ENCODE peak calls at places on chromosomes 6 and 20, in seven cellular contexts. C is cardiac fibroblast, M is IMR-90, U is fibroblast of pulmonary artery, F is spleen, D is cardiac muscle cell, Y is progenitor cell of endocrine pancreas. B is an unnamed sample.
A peak's percentile ranks its signal among the peaks of the same experiment; 100 is the strongest.

GRCh38 chr6:150547511-150548222 is 52.0 kb upstream of the PLEKHG1 start:
- DNase-seq in C (no peak), M (no peak), U (no peak), F (no peak), D (peak; percentile 12), Y (no peak), B (no peak)

GRCh38 chr20:41746635-41747034 is 128.5 kb upstream of the CHD6 start:
- DNase-seq in C (no peak), M (no peak), U (no peak), F (no peak), D (no peak), Y (no peak), B (no peak)

GRCh38 chr20:17017232-17017631 is 209.6 kb upstream of the PCSK2 start:
- DNase-seq in C (no peak), M (no peak), U (no peak), F (no peak), D (no peak), Y (no peak), B (no peak)

GRCh38 chr20:50575869-50576720 is 65.9 kb downstream of the PTPN1 start:
- DNase-seq in C (peak; percentile 78), M (peak; percentile 51), U (peak; percentile 74), F (peak; percentile 88), D (peak; percentile 75), Y (peak; percentile 38), B (peak; percentile 59)

GRCh38 chr6:158993639-158994038 is 6.4 kb downstream of the RSPH3 start:
- DNase-seq in C (no peak), M (no peak), U (no peak), F (no peak), D (no peak), Y (no peak), B (no peak)

GRCh38 chr6:14305131-14305530 is 187.6 kb downstream of the CD83 start:
- DNase-seq in C (no peak), M (no peak), U (no peak), F (no peak), D (no peak), Y (no peak), B (no peak)

GRCh38 chr6:150991487-150991886 is 126.0 kb downstream of the MTHFD1L start:
- DNase-seq in C (no peak), M (no peak), U (no peak), F (no peak), D (no peak), Y (no peak), B (no peak)

GRCh38 chr6:146364816-146365594 is 178.6 kb upstream of the RAB32 start:
- DNase-seq in C (no peak), M (no peak), U (no peak), F (no peak), D (no peak), Y (no peak), B (no peak)

GRCh38 chr6:127117979-127118504 is 429 bp upstream of the RSPO3 start:
- DNase-seq in C (no peak), M (no peak), U (no peak), F (no peak), D (no peak), Y (no peak), B (no peak)

GRCh38 chr6:49618257-49618656 is 18.4 kb downstream of the RHAG start:
- DNase-seq in C (no peak), M (no peak), U (no peak), F (no peak), D (no peak), Y (no peak), B (no peak)

GRCh38 chr6:30882764-30883475 is 1.4 kb upstream of the DDR1 start:
- DNase-seq in C (no peak), M (no peak), U (no peak), F (peak; percentile 83), D (no peak), Y (peak; percentile 56), B (no peak)

GRCh38 chr20:208937-209566 is 18.0 kb upstream of the DEFB129 start:
- DNase-seq in C (peak; percentile 83), M (peak; percentile 79), U (peak; percentile 83), F (no peak), D (peak; percentile 81), Y (no peak), B (peak; percentile 73)

GRCh38 chr6:4655196-4656025 is 120.8 kb upstream of the CDYL start:
- DNase-seq in C (no peak), M (no peak), U (no peak), F (no peak), D (no peak), Y (no peak), B (no peak)

GRCh38 chr6:4603291-4603690 is 172.9 kb upstream of the CDYL start:
- DNase-seq in C (peak; percentile 95), M (peak; percentile 67), U (peak; percentile 92), F (no peak), D (peak; percentile 97), Y (no peak), B (peak; percentile 93)

GRCh38 chr6:136103763-136104311 is 146.3 kb downstream of the MTFR2 start:
- DNase-seq in C (peak; percentile 82), M (no peak), U (peak; percentile 71), F (no peak), D (peak; percentile 70), Y (no peak), B (peak; percentile 69)

GRCh38 chr6:36818741-36819140 is 20.5 kb downstream of the CPNE5 start:
- DNase-seq in C (no peak), M (no peak), U (no peak), F (no peak), D (no peak), Y (no peak), B (no peak)

GRCh38 chr6:108687921-108688320 is 127.2 kb downstream of the FOXO3 start:
- DNase-seq in C (no peak), M (no peak), U (no peak), F (no peak), D (no peak), Y (no peak), B (no peak)

GRCh38 chr6:128580224-128581110 is 60.1 kb upstream of the PTPRK start:
- DNase-seq in C (peak; percentile 61), M (no peak), U (peak; percentile 81), F (no peak), D (peak; percentile 69), Y (no peak), B (no peak)

GRCh38 chr6:142746524-142746923 is 198.5 kb downstream of the HIVEP2 start:
- DNase-seq in C (peak; percentile 44), M (peak; percentile 27), U (peak; percentile 49), F (no peak), D (peak; percentile 50), Y (peak; percentile 14), B (no peak)

GRCh38 chr6:17450825-17451224 is 57.4 kb downstream of the CAP2 start:
- DNase-seq in C (no peak), M (no peak), U (no peak), F (no peak), D (no peak), Y (no peak), B (no peak)

GRCh38 chr6:122008105-122009100 is 391.0 kb upstream of the HSF2 start:
- DNase-seq in C (peak; percentile 54), M (peak; percentile 42), U (peak; percentile 67), F (no peak), D (peak; percentile 54), Y (no peak), B (peak; percentile 57)

GRCh38 chr6:56807992-56808342 is 146.9 kb upstream of the BEND6 start:
- DNase-seq in C (no peak), M (peak; percentile 81), U (no peak), F (no peak), D (no peak), Y (no peak), B (no peak)

GRCh38 chr6:67933278-67933677 is 701.8 kb upstream of the ADGRB3 start:
- DNase-seq in C (no peak), M (no peak), U (no peak), F (no peak), D (no peak), Y (no peak), B (no peak)
- TF ChIP-seq CTCF in C (no peak), M (no peak), U (peak; percentile 9), F (no peak), D (no peak), Y (no peak), B (no peak)

GRCh38 chr6:152273002-152273401 is 364.2 kb downstream of the SYNE1 start:
- DNase-seq in C (peak; percentile 31), M (peak; percentile 30), U (peak; percentile 17), F (no peak), D (peak; percentile 12), Y (no peak), B (peak; percentile 73)

GRCh38 chr6:152270301-152270925 is 366.7 kb downstream of the SYNE1 start:
- DNase-seq in C (peak; percentile 34), M (peak; percentile 70), U (peak; percentile 44), F (no peak), D (peak; percentile 43), Y (no peak), B (peak; percentile 58)

GRCh38 chr6:152271681-152272464 is 365.3 kb downstream of the SYNE1 start:
- DNase-seq in C (peak; percentile 74), M (peak; percentile 34), U (peak; percentile 57), F (no peak), D (peak; percentile 77), Y (no peak), B (peak; percentile 86)

GRCh38 chr6:152272486-152272885 is 364.7 kb downstream of the SYNE1 start:
- DNase-seq in C (no peak), M (no peak), U (no peak), F (no peak), D (no peak), Y (no peak), B (no peak)

GRCh38 chr6:152273638-152274037 is 363.5 kb downstream of the SYNE1 start:
- DNase-seq in C (peak; percentile 26), M (no peak), U (no peak), F (no peak), D (peak; percentile 24), Y (no peak), B (peak; percentile 44)
- TF ChIP-seq CTCF in C (no peak), M (no peak), U (no peak), F (no peak), D (no peak), Y (peak; percentile 24), B (no peak)

DNA sequence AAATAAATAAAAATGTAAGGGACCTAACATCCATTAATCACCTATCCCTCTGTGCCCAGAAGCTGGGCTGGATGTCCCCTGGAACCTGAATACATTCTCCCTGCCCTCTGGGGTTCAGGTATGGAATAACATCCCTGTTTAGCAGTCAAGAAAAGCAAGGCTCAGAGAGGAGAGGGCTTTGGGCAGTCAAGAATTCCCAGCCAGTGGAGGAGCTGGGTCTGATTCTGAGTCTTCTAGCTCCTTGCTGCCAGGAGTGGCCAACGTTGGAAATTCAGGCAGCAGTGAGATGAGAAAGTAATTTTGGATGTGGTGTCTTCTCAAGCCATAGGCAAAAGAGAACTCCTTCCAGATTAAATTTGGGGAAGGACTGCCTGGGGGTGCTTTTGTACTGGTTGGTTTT is 42.6 kb upstream of the ZNFX1 start:
- DNase-seq in C (peak; percentile 75), M (peak; percentile 38), U (peak; percentile 71), F (no peak), D (peak; percentile 74), Y (no peak), B (peak; percentile 54)
- TF ChIP-seq CTCF in C (peak; percentile 52), M (no peak), U (peak; percentile 62), F (no peak), D (peak; percentile 61), Y (peak; percentile 36), B (peak; percentile 67)

DNA sequence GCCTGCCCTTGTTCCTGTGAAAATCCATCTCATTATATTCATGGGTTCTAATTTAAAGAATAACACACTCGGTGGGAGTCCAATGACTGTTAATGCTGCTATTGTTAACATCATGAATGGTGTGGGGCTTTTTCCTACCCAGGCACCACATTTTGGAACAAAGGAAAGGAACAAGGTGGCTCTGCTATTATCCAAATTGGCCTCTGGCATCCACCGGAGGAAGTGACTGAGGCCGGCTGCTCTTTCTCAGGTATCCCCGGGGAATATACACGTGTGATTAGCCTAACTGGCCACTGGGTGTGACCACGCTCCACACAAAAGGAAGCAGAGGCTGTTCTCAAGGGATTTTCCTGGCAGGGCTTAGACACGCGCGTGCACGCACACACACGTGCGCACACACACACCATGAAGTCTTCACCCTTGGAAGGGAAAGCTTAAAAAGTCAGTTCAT is 601.2 kb upstream of the ARID1B start:
- DNase-seq in C (no peak), M (no peak), U (no peak), F (no peak), D (no peak), Y (peak; percentile 10), B (no peak)
- TF ChIP-seq CTCF in C (no peak), M (peak; percentile 8), U (no peak), F (no peak), D (no peak), Y (peak; percentile 56), B (no peak)